ENCODE peak calls at places on chromosome 7, in eight cellular contexts. One of them, this sample, is unnamed.
A peak's percentile ranks its signal among the peaks of the same experiment; 100 is the strongest.

GRCh38 chr7:36583318-36583717 is 141.0 kb downstream of the AOAH start:
- DNase-seq in activated B cell treated with CpG ODN at 0.5 μM for 24 hours: no peak
- DNase-seq in breast epithelium: no peak
- DNase-seq in Calu3: no peak
- DNase-seq in ELR: peak; percentile 86
- DNase-seq in activated CD4-positive, alpha-beta T cell treated with anti-CD3 and anti-CD28 coated beads, Interleukin-2, amount 50 U/mL, for 48 hours: no peak
- DNase-seq in fibroblast of mammary gland: peak; percentile 61
- DNase-seq in activated CD8-positive, alpha-beta memory T cell treated with anti-CD3 and anti-CD28 coated beads, Interleukin-2, amount 50 U/mL, for 4 hours: no peak
- DNase-seq in this sample: no peak

GRCh38 chr7:84502222-84502621 is 307.6 kb upstream of the SEMA3A start:
- DNase-seq in ELR: no peak
- DNase-seq in activated CD8-positive, alpha-beta memory T cell treated with anti-CD3 and anti-CD28 coated beads, Interleukin-2, amount 50 U/mL, for 4 hours: no peak
- DNase-seq in activated CD4-positive, alpha-beta T cell treated with anti-CD3 and anti-CD28 coated beads, Interleukin-2, amount 50 U/mL, for 48 hours: no peak
- DNase-seq in Calu3: no peak
- DNase-seq in activated B cell treated with CpG ODN at 0.5 μM for 24 hours: no peak
- DNase-seq in fibroblast of mammary gland: no peak
- DNase-seq in breast epithelium: no peak
- DNase-seq in this sample: no peak

GRCh38 chr7:29053105-29053872 is 93.0 kb downstream of the CPVL start:
- DNase-seq in breast epithelium: no peak
- DNase-seq in Calu3: no peak
- DNase-seq in ELR: no peak
- DNase-seq in activated CD8-positive, alpha-beta memory T cell treated with anti-CD3 and anti-CD28 coated beads, Interleukin-2, amount 50 U/mL, for 4 hours: no peak
- DNase-seq in fibroblast of mammary gland: no peak
- DNase-seq in activated CD4-positive, alpha-beta T cell treated with anti-CD3 and anti-CD28 coated beads, Interleukin-2, amount 50 U/mL, for 48 hours: no peak
- DNase-seq in activated B cell treated with CpG ODN at 0.5 μM for 24 hours: no peak
- DNase-seq in this sample: no peak

GRCh38 chr7:68963547-68963946 is 634.7 kb upstream of the AUTS2 start:
- DNase-seq in activated CD4-positive, alpha-beta T cell treated with anti-CD3 and anti-CD28 coated beads, Interleukin-2, amount 50 U/mL, for 48 hours: no peak
- DNase-seq in Calu3: no peak
- DNase-seq in breast epithelium: no peak
- DNase-seq in activated B cell treated with CpG ODN at 0.5 μM for 24 hours: no peak
- DNase-seq in ELR: peak; percentile 51
- DNase-seq in fibroblast of mammary gland: peak; percentile 70
- DNase-seq in activated CD8-positive, alpha-beta memory T cell treated with anti-CD3 and anti-CD28 coated beads, Interleukin-2, amount 50 U/mL, for 4 hours: no peak
- DNase-seq in this sample: no peak

GRCh38 chr7:22426463-22427121 is 69.6 kb upstream of the RAPGEF5 start:
- DNase-seq in fibroblast of mammary gland: no peak
- DNase-seq in activated CD8-positive, alpha-beta memory T cell treated with anti-CD3 and anti-CD28 coated beads, Interleukin-2, amount 50 U/mL, for 4 hours: no peak
- DNase-seq in activated CD4-positive, alpha-beta T cell treated with anti-CD3 and anti-CD28 coated beads, Interleukin-2, amount 50 U/mL, for 48 hours: no peak
- DNase-seq in breast epithelium: no peak
- DNase-seq in Calu3: no peak
- DNase-seq in ELR: no peak
- DNase-seq in activated B cell treated with CpG ODN at 0.5 μM for 24 hours: no peak
- DNase-seq in this sample: no peak

GRCh38 chr7:44307301-44307900 is 18.0 kb downstream of the CAMK2B start:
- DNase-seq in Calu3: peak; percentile 74
- DNase-seq in activated B cell treated with CpG ODN at 0.5 μM for 24 hours: peak; percentile 2
- DNase-seq in activated CD8-positive, alpha-beta memory T cell treated with anti-CD3 and anti-CD28 coated beads, Interleukin-2, amount 50 U/mL, for 4 hours: no peak
- DNase-seq in activated CD4-positive, alpha-beta T cell treated with anti-CD3 and anti-CD28 coated beads, Interleukin-2, amount 50 U/mL, for 48 hours: peak; percentile 31
- DNase-seq in breast epithelium: no peak
- DNase-seq in fibroblast of mammary gland: peak; percentile 38
- DNase-seq in ELR: peak; percentile 69
- DNase-seq in this sample: no peak

GRCh38 chr7:5367661-5368060 is 56.0 kb downstream of the TNRC18 start:
- DNase-seq in breast epithelium: no peak
- DNase-seq in fibroblast of mammary gland: no peak
- DNase-seq in activated B cell treated with CpG ODN at 0.5 μM for 24 hours: no peak
- DNase-seq in activated CD4-positive, alpha-beta T cell treated with anti-CD3 and anti-CD28 coated beads, Interleukin-2, amount 50 U/mL, for 48 hours: no peak
- DNase-seq in ELR: no peak
- DNase-seq in activated CD8-positive, alpha-beta memory T cell treated with anti-CD3 and anti-CD28 coated beads, Interleukin-2, amount 50 U/mL, for 4 hours: no peak
- DNase-seq in Calu3: no peak
- DNase-seq in this sample: no peak

GRCh38 chr7:30988346-30989005 is 24.7 kb downstream of the GHRHR start:
- DNase-seq in activated B cell treated with CpG ODN at 0.5 μM for 24 hours: no peak
- DNase-seq in ELR: no peak
- DNase-seq in fibroblast of mammary gland: no peak
- DNase-seq in activated CD8-positive, alpha-beta memory T cell treated with anti-CD3 and anti-CD28 coated beads, Interleukin-2, amount 50 U/mL, for 4 hours: no peak
- DNase-seq in breast epithelium: no peak
- DNase-seq in activated CD4-positive, alpha-beta T cell treated with anti-CD3 and anti-CD28 coated beads, Interleukin-2, amount 50 U/mL, for 48 hours: no peak
- DNase-seq in Calu3: peak; percentile 86
- DNase-seq in this sample: no peak

GRCh38 chr7:107563072-107563760 is 504 bp downstream of the COG5 start:
- DNase-seq in ELR: no peak
- DNase-seq in activated CD4-positive, alpha-beta T cell treated with anti-CD3 and anti-CD28 coated beads, Interleukin-2, amount 50 U/mL, for 48 hours: no peak
- DNase-seq in Calu3: no peak
- DNase-seq in activated CD8-positive, alpha-beta memory T cell treated with anti-CD3 and anti-CD28 coated beads, Interleukin-2, amount 50 U/mL, for 4 hours: no peak
- DNase-seq in fibroblast of mammary gland: no peak
- DNase-seq in breast epithelium: peak; percentile 63
- DNase-seq in activated B cell treated with CpG ODN at 0.5 μM for 24 hours: no peak
- DNase-seq in this sample: no peak

GRCh38 chr7:47657126-47657525 is 75.2 kb upstream of the TNS3 start:
- DNase-seq in Calu3: no peak
- DNase-seq in ELR: no peak
- DNase-seq in activated B cell treated with CpG ODN at 0.5 μM for 24 hours: no peak
- DNase-seq in activated CD4-positive, alpha-beta T cell treated with anti-CD3 and anti-CD28 coated beads, Interleukin-2, amount 50 U/mL, for 48 hours: no peak
- DNase-seq in breast epithelium: no peak
- DNase-seq in fibroblast of mammary gland: no peak
- DNase-seq in activated CD8-positive, alpha-beta memory T cell treated with anti-CD3 and anti-CD28 coated beads, Interleukin-2, amount 50 U/mL, for 4 hours: no peak
- DNase-seq in this sample: no peak

GRCh38 chr7:149625339-149625946 is 127.8 kb upstream of the ZNF746 start:
- DNase-seq in ELR: peak; percentile 64
- DNase-seq in activated B cell treated with CpG ODN at 0.5 μM for 24 hours: peak; percentile 39
- DNase-seq in activated CD8-positive, alpha-beta memory T cell treated with anti-CD3 and anti-CD28 coated beads, Interleukin-2, amount 50 U/mL, for 4 hours: peak; percentile 54
- DNase-seq in breast epithelium: peak; percentile 60
- DNase-seq in fibroblast of mammary gland: peak; percentile 70
- DNase-seq in Calu3: peak; percentile 74
- DNase-seq in activated CD4-positive, alpha-beta T cell treated with anti-CD3 and anti-CD28 coated beads, Interleukin-2, amount 50 U/mL, for 48 hours: peak; percentile 73
- DNase-seq in this sample: peak; percentile 49

GRCh38 chr7:22083711-22084289 is 138.1 kb upstream of the CDCA7L start:
- DNase-seq in ELR: peak; percentile 24
- DNase-seq in breast epithelium: no peak
- DNase-seq in activated CD4-positive, alpha-beta T cell treated with anti-CD3 and anti-CD28 coated beads, Interleukin-2, amount 50 U/mL, for 48 hours: no peak
- DNase-seq in activated CD8-positive, alpha-beta memory T cell treated with anti-CD3 and anti-CD28 coated beads, Interleukin-2, amount 50 U/mL, for 4 hours: no peak
- DNase-seq in Calu3: no peak
- DNase-seq in activated B cell treated with CpG ODN at 0.5 μM for 24 hours: no peak
- DNase-seq in fibroblast of mammary gland: peak; percentile 14
- DNase-seq in this sample: no peak